ENCODE peak calls at places on chromosomes 12 and 14, in nine cellular contexts. One of them, this sample, is unnamed.

GRCh38 chr12:54262403-54262925 is 17.5 kb downstream of the CBX5 start:
- DNase-seq in HCT116: no peak
- DNase-seq in SK-N-SH: no peak
- DNase-seq in GM23248: peak; percentile 78
- DNase-seq in mammary epithelial cell: no peak
- DNase-seq in Karpas-422: peak; percentile 41
- DNase-seq in astrocyte: peak; percentile 66
- DNase-seq in endothelial cell of umbilical vein: peak; percentile 54
- DNase-seq in fibroblast of lung: peak; percentile 76
- DNase-seq in this sample: no peak

GRCh38 chr14:34059037-34059924 is 108.4 kb upstream of the EGLN3 start:
- DNase-seq in HCT116: no peak
- DNase-seq in SK-N-SH: no peak
- DNase-seq in GM23248: no peak
- DNase-seq in mammary epithelial cell: no peak
- DNase-seq in Karpas-422: no peak
- DNase-seq in astrocyte: no peak
- DNase-seq in endothelial cell of umbilical vein: peak; percentile 8
- DNase-seq in fibroblast of lung: no peak
- DNase-seq in this sample: no peak

GRCh38 chr14:40354754-40355153 is 922.5 kb upstream of the FBXO33 start:
- DNase-seq in HCT116: no peak
- DNase-seq in SK-N-SH: no peak
- DNase-seq in GM23248: no peak
- DNase-seq in mammary epithelial cell: no peak
- DNase-seq in Karpas-422: no peak
- DNase-seq in astrocyte: no peak
- DNase-seq in endothelial cell of umbilical vein: no peak
- DNase-seq in fibroblast of lung: no peak
- DNase-seq in this sample: no peak

GRCh38 chr14:99257673-99258221 is 14.2 kb downstream of the BCL11B start:
- DNase-seq in HCT116: no peak
- DNase-seq in SK-N-SH: no peak
- DNase-seq in GM23248: no peak
- DNase-seq in mammary epithelial cell: no peak
- DNase-seq in Karpas-422: no peak
- DNase-seq in astrocyte: no peak
- DNase-seq in endothelial cell of umbilical vein: no peak
- DNase-seq in fibroblast of lung: no peak
- DNase-seq in this sample: no peak

GRCh38 chr12:131033486-131033885 is 79.8 kb downstream of the ADGRD1 start:
- DNase-seq in HCT116: no peak
- DNase-seq in SK-N-SH: no peak
- DNase-seq in GM23248: no peak
- DNase-seq in mammary epithelial cell: no peak
- DNase-seq in Karpas-422: no peak
- DNase-seq in astrocyte: no peak
- DNase-seq in endothelial cell of umbilical vein: no peak
- DNase-seq in fibroblast of lung: no peak
- DNase-seq in this sample: no peak

GRCh38 chr12:31965090-31965489 is 5.9 kb downstream of the RESF1 start:
- DNase-seq in HCT116: no peak
- DNase-seq in SK-N-SH: no peak
- DNase-seq in GM23248: no peak
- DNase-seq in mammary epithelial cell: no peak
- DNase-seq in Karpas-422: peak; percentile 48
- DNase-seq in astrocyte: no peak
- DNase-seq in endothelial cell of umbilical vein: no peak
- DNase-seq in fibroblast of lung: no peak
- DNase-seq in this sample: no peak

GRCh38 chr14:77565289-77566081 is 51.0 kb downstream of the SPTLC2 start:
- DNase-seq in HCT116: no peak
- DNase-seq in SK-N-SH: no peak
- DNase-seq in GM23248: peak; percentile 26
- DNase-seq in mammary epithelial cell: peak; percentile 62
- DNase-seq in Karpas-422: peak; percentile 76
- DNase-seq in astrocyte: peak; percentile 61
- DNase-seq in endothelial cell of umbilical vein: no peak
- DNase-seq in fibroblast of lung: peak; percentile 64
- DNase-seq in this sample: no peak

GRCh38 chr12:68158427-68158826 is 1.1 kb downstream of the IFNG start:
- DNase-seq in HCT116: peak; percentile 40
- DNase-seq in SK-N-SH: no peak
- DNase-seq in GM23248: peak; percentile 29
- DNase-seq in mammary epithelial cell: peak; percentile 35
- DNase-seq in Karpas-422: peak; percentile 82
- DNase-seq in astrocyte: no peak
- DNase-seq in endothelial cell of umbilical vein: no peak
- DNase-seq in fibroblast of lung: no peak
- DNase-seq in this sample: no peak

GRCh38 chr12:88763536-88764100 is 183.3 kb upstream of the KITLG start:
- DNase-seq in HCT116: no peak
- DNase-seq in SK-N-SH: no peak
- DNase-seq in GM23248: peak; percentile 35
- DNase-seq in mammary epithelial cell: peak; percentile 54
- DNase-seq in Karpas-422: no peak
- DNase-seq in astrocyte: no peak
- DNase-seq in endothelial cell of umbilical vein: no peak
- DNase-seq in fibroblast of lung: no peak
- DNase-seq in this sample: no peak

GRCh38 chr14:79581912-79582576 is 629.3 kb downstream of the DIO2 start:
- DNase-seq in HCT116: no peak
- DNase-seq in SK-N-SH: no peak
- DNase-seq in GM23248: peak; percentile 18
- DNase-seq in mammary epithelial cell: no peak
- DNase-seq in Karpas-422: no peak
- DNase-seq in astrocyte: peak; percentile 54
- DNase-seq in endothelial cell of umbilical vein: no peak
- DNase-seq in fibroblast of lung: peak; percentile 59
- DNase-seq in this sample: no peak

GRCh38 chr12:113837059-113837458 is 129.1 kb downstream of the RBM19 start:
- DNase-seq in HCT116: no peak
- DNase-seq in SK-N-SH: no peak
- DNase-seq in GM23248: peak; percentile 42
- DNase-seq in mammary epithelial cell: no peak
- DNase-seq in Karpas-422: no peak
- DNase-seq in astrocyte: no peak
- DNase-seq in endothelial cell of umbilical vein: no peak
- DNase-seq in fibroblast of lung: no peak
- DNase-seq in this sample: no peak

GRCh38 chr12:113835913-113836312 is 130.2 kb downstream of the RBM19 start:
- DNase-seq in HCT116: no peak
- DNase-seq in SK-N-SH: no peak
- DNase-seq in GM23248: no peak
- DNase-seq in mammary epithelial cell: no peak
- DNase-seq in Karpas-422: no peak
- DNase-seq in astrocyte: no peak
- DNase-seq in endothelial cell of umbilical vein: no peak
- DNase-seq in fibroblast of lung: no peak
- DNase-seq in this sample: no peak

GRCh38 chr12:113837528-113838296 is 128.4 kb downstream of the RBM19 start:
- DNase-seq in HCT116: no peak
- DNase-seq in SK-N-SH: no peak
- DNase-seq in GM23248: no peak
- DNase-seq in mammary epithelial cell: no peak
- DNase-seq in Karpas-422: no peak
- DNase-seq in astrocyte: no peak
- DNase-seq in endothelial cell of umbilical vein: no peak
- DNase-seq in fibroblast of lung: no peak
- DNase-seq in this sample: no peak

GRCh38 chr12:113833422-113833821 is 132.7 kb downstream of the RBM19 start:
- DNase-seq in HCT116: no peak
- DNase-seq in SK-N-SH: no peak
- DNase-seq in GM23248: no peak
- DNase-seq in mammary epithelial cell: no peak
- DNase-seq in Karpas-422: no peak
- DNase-seq in astrocyte: no peak
- DNase-seq in endothelial cell of umbilical vein: no peak
- DNase-seq in fibroblast of lung: no peak
- DNase-seq in this sample: no peak

GRCh38 chr12:113835433-113835832 is 130.7 kb downstream of the RBM19 start:
- DNase-seq in HCT116: no peak
- DNase-seq in SK-N-SH: no peak
- DNase-seq in GM23248: no peak
- DNase-seq in mammary epithelial cell: no peak
- DNase-seq in Karpas-422: no peak
- DNase-seq in astrocyte: no peak
- DNase-seq in endothelial cell of umbilical vein: no peak
- DNase-seq in fibroblast of lung: no peak
- DNase-seq in this sample: no peak
- H2AFZ ChIP-seq in HCT116: no peak overlapping the region
- H2AFZ ChIP-seq in SK-N-SH: no peak overlapping the region
- H2AFZ ChIP-seq in GM23248: no peak overlapping the region
- H2AFZ ChIP-seq in mammary epithelial cell: no peak overlapping the region
- H2AFZ ChIP-seq in Karpas-422: no peak overlapping the region
- H2AFZ ChIP-seq in astrocyte: no peak overlapping the region
- H2AFZ ChIP-seq in endothelial cell of umbilical vein: no peak overlapping the region
- H2AFZ ChIP-seq in fibroblast of lung: no peak overlapping the region
- H2AFZ ChIP-seq in this sample: no peak overlapping the region

GRCh38 chr14:51849095-51849494 is 11.3 kb upstream of the GNG2 start:
- DNase-seq in HCT116: no peak
- DNase-seq in SK-N-SH: no peak
- DNase-seq in GM23248: peak; percentile 76
- DNase-seq in mammary epithelial cell: peak; percentile 77
- DNase-seq in Karpas-422: no peak
- DNase-seq in astrocyte: peak; percentile 27
- DNase-seq in endothelial cell of umbilical vein: no peak
- DNase-seq in fibroblast of lung: peak; percentile 37
- DNase-seq in this sample: no peak

GRCh38 chr14:51846631-51847488 is 13.6 kb upstream of the GNG2 start:
- DNase-seq in HCT116: no peak
- DNase-seq in SK-N-SH: peak; percentile 35
- DNase-seq in GM23248: no peak
- DNase-seq in mammary epithelial cell: no peak
- DNase-seq in Karpas-422: peak; percentile 97
- DNase-seq in astrocyte: peak; percentile 42
- DNase-seq in endothelial cell of umbilical vein: peak; percentile 72
- DNase-seq in fibroblast of lung: peak; percentile 54
- DNase-seq in this sample: peak; percentile 92

GRCh38 chr14:51845811-51846210 is 14.6 kb upstream of the GNG2 start:
- DNase-seq in HCT116: no peak
- DNase-seq in SK-N-SH: no peak
- DNase-seq in GM23248: peak; percentile 51
- DNase-seq in mammary epithelial cell: no peak
- DNase-seq in Karpas-422: no peak
- DNase-seq in astrocyte: no peak
- DNase-seq in endothelial cell of umbilical vein: no peak
- DNase-seq in fibroblast of lung: no peak
- DNase-seq in this sample: no peak

GRCh38 chr14:51847489-51847796 is 13.0 kb upstream of the GNG2 start:
- DNase-seq in HCT116: no peak
- DNase-seq in SK-N-SH: no peak
- DNase-seq in GM23248: no peak
- DNase-seq in mammary epithelial cell: no peak
- DNase-seq in Karpas-422: no peak
- DNase-seq in astrocyte: no peak
- DNase-seq in endothelial cell of umbilical vein: no peak
- DNase-seq in fibroblast of lung: no peak
- DNase-seq in this sample: no peak

DNA sequence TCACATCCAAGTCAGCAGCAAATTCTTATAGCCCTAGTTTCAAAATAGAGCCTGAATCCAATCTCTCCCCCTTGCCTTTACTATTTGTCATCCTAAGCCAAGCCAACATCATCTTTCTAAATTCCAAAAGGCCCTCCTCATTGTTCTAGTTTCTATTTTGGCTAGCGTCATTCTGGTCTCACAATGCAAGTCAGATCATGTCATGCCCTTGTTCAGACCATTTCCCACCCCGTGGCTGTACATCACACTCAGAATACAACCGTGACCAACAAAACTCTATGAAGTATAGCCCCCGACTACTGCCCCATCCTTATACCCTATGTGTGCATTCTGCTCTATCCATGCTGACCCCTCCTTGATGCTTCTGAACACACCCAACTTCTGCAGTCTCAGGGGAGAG is 12.3 kb upstream of the GNG2 start:
- DNase-seq in HCT116: no peak
- DNase-seq in SK-N-SH: no peak
- DNase-seq in GM23248: peak; percentile 61
- DNase-seq in mammary epithelial cell: peak; percentile 91
- DNase-seq in Karpas-422: no peak
- DNase-seq in astrocyte: no peak
- DNase-seq in endothelial cell of umbilical vein: no peak
- DNase-seq in fibroblast of lung: no peak
- DNase-seq in this sample: no peak
- H3K9ac ChIP-seq in HCT116: no peak overlapping the region
- H3K9ac ChIP-seq in SK-N-SH: no peak overlapping the region
- H3K9ac ChIP-seq in GM23248: no peak overlapping the region
- H3K9ac ChIP-seq in mammary epithelial cell: no peak overlapping the region
- H3K9ac ChIP-seq in Karpas-422: peak overlapping the region; percentile 71
- H3K9ac ChIP-seq in astrocyte: no peak overlapping the region
- H3K9ac ChIP-seq in endothelial cell of umbilical vein: no peak overlapping the region
- H3K9ac ChIP-seq in fibroblast of lung: no peak overlapping the region
- H3K9ac ChIP-seq in this sample: peak overlapping the region; percentile 56

GRCh38 chr14:105119410-105120025 is 49.1 kb downstream of the JAG2 start:
- DNase-seq in HCT116: no peak
- DNase-seq in SK-N-SH: no peak
- DNase-seq in GM23248: no peak
- DNase-seq in mammary epithelial cell: no peak
- DNase-seq in Karpas-422: no peak
- DNase-seq in astrocyte: no peak
- DNase-seq in endothelial cell of umbilical vein: no peak
- DNase-seq in fibroblast of lung: no peak
- DNase-seq in this sample: no peak
- H3K4me1 ChIP-seq in HCT116: peaks cover 10% of the 10 kb centered on the region
- H3K4me1 ChIP-seq in SK-N-SH: no peaks in the 10 kb centered on the region
- H3K4me1 ChIP-seq in GM23248: no peaks in the 10 kb centered on the region
- H3K4me1 ChIP-seq in mammary epithelial cell: peaks cover 24% of the 10 kb centered on the region
- H3K4me1 ChIP-seq in Karpas-422: no peaks in the 10 kb centered on the region
- H3K4me1 ChIP-seq in astrocyte: no peaks in the 10 kb centered on the region
- H3K4me1 ChIP-seq in endothelial cell of umbilical vein: no peaks in the 10 kb centered on the region
- H3K4me1 ChIP-seq in fibroblast of lung: no peaks in the 10 kb centered on the region
- H3K4me1 ChIP-seq in this sample: no peaks in the 10 kb centered on the region

GRCh38 chr12:19010087-19010486 is 119.4 kb upstream of the PLEKHA5 start:
- DNase-seq in HCT116: no peak
- DNase-seq in SK-N-SH: no peak
- DNase-seq in GM23248: no peak
- DNase-seq in mammary epithelial cell: no peak
- DNase-seq in Karpas-422: no peak
- DNase-seq in astrocyte: no peak
- DNase-seq in endothelial cell of umbilical vein: no peak
- DNase-seq in fibroblast of lung: no peak
- DNase-seq in this sample: no peak
- H2AFZ ChIP-seq in HCT116: no peak overlapping the region
- H2AFZ ChIP-seq in SK-N-SH: no peak overlapping the region
- H2AFZ ChIP-seq in GM23248: no peak overlapping the region
- H2AFZ ChIP-seq in mammary epithelial cell: no peak overlapping the region
- H2AFZ ChIP-seq in Karpas-422: no peak overlapping the region
- H2AFZ ChIP-seq in astrocyte: no peak overlapping the region
- H2AFZ ChIP-seq in endothelial cell of umbilical vein: no peak overlapping the region
- H2AFZ ChIP-seq in fibroblast of lung: no peak overlapping the region
- H2AFZ ChIP-seq in this sample: no peak overlapping the region

This sample was measured in DND-41.